ENCODE peak calls at places on chromosome 11, in nine cellular contexts. O is stimulated activated CD4-positive, alpha-beta T cell treated with anti-CD3 and anti-CD28 coated beads, TNF-alpha, amount 100 ng/mL, for 1 hour; Y is lower lobe of right lung; X is colonic mucosa; U is GM23248; K is NCI-H510A; W is fibroblast of the conjunctiva; B is activated CD4-positive, alpha-beta T cell treated with anti-CD3 and anti-CD28 coated beads, Interleukin-2, amount 50 U/mL, for 1 hour; T is fibroblast of pulmonary artery. P is an unnamed sample.

GRCh38 chr11:1655168-1656060 is 25.8 kb downstream of the KRTAP5-5 start:
- DNase-seq in O (no peak), Y (no peak), X (no peak), U (no peak), K (no peak), W (no peak), B (no peak), T (no peak), P (no peak)

GRCh38 chr11:2944953-2945756 is 15.9 kb upstream of the PHLDA2 start:
- DNase-seq in O (no peak), Y (peak), X (peak), U (peak), K (no peak), W (peak), B (peak), T (peak), P (peak)

GRCh38 chr11:116500002-116500832 is 272.6 kb downstream of the BUD13 start:
- DNase-seq in O (no peak), Y (no peak), X (no peak), U (no peak), K (no peak), W (no peak), B (no peak), T (no peak), P (no peak)

GRCh38 chr11:134385171-134385570 is 26.9 kb downstream of the B3GAT1 start:
- DNase-seq in O (no peak), Y (no peak), X (no peak), U (no peak), K (no peak), W (no peak), B (no peak), T (no peak), P (no peak)

GRCh38 chr11:57377098-57377497 is 3.9 kb downstream of the PRG3 start:
- DNase-seq in O (no peak), Y (no peak), X (no peak), U (peak), K (no peak), W (no peak), B (no peak), T (no peak), P (no peak)

GRCh38 chr11:120184946-120185677 is 25.7 kb upstream of the OAF start:
- DNase-seq in O (no peak), Y (no peak), X (peak), U (peak), K (no peak), W (no peak), B (no peak), T (peak), P (peak)

GRCh38 chr11:19938866-19939265 is 221.4 kb downstream of the DBX1 start:
- DNase-seq in O (no peak), Y (no peak), X (no peak), U (no peak), K (no peak), W (no peak), B (no peak), T (no peak), P (no peak)

GRCh38 chr11:69492201-69492991 is 10.9 kb downstream of the LINC01488 start:
- DNase-seq in O (no peak), Y (peak), X (no peak), U (peak), K (no peak), W (no peak), B (no peak), T (no peak), P (no peak)

GRCh38 chr11:73141031-73141308 is 1.1 kb downstream of the FCHSD2 start:
- DNase-seq in O (no peak), Y (peak), X (peak), U (peak), K (no peak), W (no peak), B (peak), T (peak), P (no peak)

GRCh38 chr11:109304159-109304558 is 117.8 kb upstream of the C11orf87 start:
- DNase-seq in O (no peak), Y (no peak), X (no peak), U (peak), K (no peak), W (no peak), B (no peak), T (peak), P (no peak)

GRCh38 chr11:43410394-43410793 is 51.7 kb downstream of the TTC17 start:
- DNase-seq in O (no peak), Y (no peak), X (peak), U (no peak), K (no peak), W (no peak), B (no peak), T (no peak), P (peak)

GRCh38 chr11:62146476-62147200 is 22.8 kb downstream of the INCENP start:
- DNase-seq in O (no peak), Y (peak), X (no peak), U (no peak), K (no peak), W (no peak), B (no peak), T (no peak), P (no peak)

GRCh38 chr11:108926522-108927380 is 261.9 kb downstream of the DDX10 start:
- DNase-seq in O (no peak), Y (no peak), X (no peak), U (no peak), K (no peak), W (no peak), B (no peak), T (no peak), P (no peak)

GRCh38 chr11:110134120-110134519 is 40.9 kb downstream of the ZC3H12C start:
- DNase-seq in O (no peak), Y (no peak), X (no peak), U (no peak), K (no peak), W (no peak), B (no peak), T (peak), P (no peak)

GRCh38 chr11:15038963-15039362 is 34.4 kb upstream of the CALCB start:
- DNase-seq in O (no peak), Y (no peak), X (no peak), U (peak), K (no peak), W (no peak), B (no peak), T (peak), P (no peak)

GRCh38 chr11:36088234-36088975 is 144.5 kb downstream of the LDLRAD3 start:
- DNase-seq in O (no peak), Y (no peak), X (no peak), U (peak), K (no peak), W (no peak), B (no peak), T (peak), P (no peak)

GRCh38 chr11:79113099-79113498 is 327.7 kb downstream of the TENM4 start:
- DNase-seq in O (no peak), Y (no peak), X (no peak), U (no peak), K (no peak), W (no peak), B (no peak), T (peak), P (no peak)

GRCh38 chr11:23620617-23621016 is 760.3 kb upstream of the CCDC179 start:
- DNase-seq in O (no peak), Y (no peak), X (no peak), U (peak), K (no peak), W (no peak), B (no peak), T (no peak), P (no peak)

GRCh38 chr11:13297917-13298356 is 20.3 kb downstream of the BMAL1 start:
- DNase-seq in O (no peak), Y (peak), X (no peak), U (no peak), K (peak), W (no peak), B (no peak), T (no peak), P (no peak)

GRCh38 chr11:69055598-69056516 is 7.1 kb downstream of the TPCN2 start:
- DNase-seq in O (no peak), Y (peak), X (no peak), U (no peak), K (no peak), W (no peak), B (no peak), T (no peak), P (peak)

GRCh38 chr11:43987384-43988039 is 45.1 kb downstream of the C11orf96 start:
- DNase-seq in O (no peak), Y (peak), X (peak), U (peak), K (no peak), W (peak), B (no peak), T (peak), P (peak)

GRCh38 chr11:119484741-119485605 is 62.0 kb upstream of the THY1 start:
- DNase-seq in O (no peak), Y (no peak), X (no peak), U (no peak), K (no peak), W (no peak), B (no peak), T (no peak), P (no peak)

GRCh38 chr11:587978-588380 is 11.7 kb downstream of the PHRF1 start:
- DNase-seq in O (peak), Y (peak), X (no peak), U (peak), K (no peak), W (no peak), B (peak), T (peak), P (no peak)

GRCh38 chr11:119676461-119677020 is 52.5 kb downstream of the NECTIN1 start:
- DNase-seq in O (no peak), Y (no peak), X (no peak), U (peak), K (no peak), W (peak), B (no peak), T (peak), P (no peak)

GRCh38 chr11:88398372-88399140 is 61.0 kb upstream of the CTSC start:
- DNase-seq in O (no peak), Y (no peak), X (no peak), U (peak), K (no peak), W (peak), B (no peak), T (peak), P (no peak)

GRCh38 chr11:118872403-118872821 is 11.3 kb upstream of the CXCR5 start:
- DNase-seq in O (no peak), Y (no peak), X (no peak), U (no peak), K (no peak), W (no peak), B (peak), T (no peak), P (peak)

GRCh38 chr11:16604784-16605439 is 133.5 kb upstream of the C11orf58 start:
- DNase-seq in O (no peak), Y (peak), X (peak), U (peak), K (no peak), W (no peak), B (no peak), T (peak), P (peak)

GRCh38 chr11:70462818-70463477 is 64.6 kb downstream of the CTTN start:
- DNase-seq in O (no peak), Y (no peak), X (no peak), U (no peak), K (no peak), W (no peak), B (no peak), T (no peak), P (no peak)

GRCh38 chr11:12319734-12320387 is 57.5 kb upstream of the PARVA start:
- DNase-seq in O (no peak), Y (no peak), X (no peak), U (no peak), K (no peak), W (no peak), B (no peak), T (no peak), P (no peak)

GRCh38 chr11:135074397-135074998 is 662.5 kb upstream of the B3GAT1 start:
- DNase-seq in O (no peak), Y (no peak), X (no peak), U (no peak), K (no peak), W (no peak), B (no peak), T (no peak), P (no peak)

GRCh38 chr11:116513894-116514293 is 258.9 kb downstream of the BUD13 start:
- DNase-seq in O (no peak), Y (no peak), X (peak), U (peak), K (no peak), W (no peak), B (no peak), T (peak), P (peak)

GRCh38 chr11:65433657-65434056 is 11.1 kb downstream of the NEAT1 start:
- DNase-seq in O (no peak), Y (no peak), X (no peak), U (no peak), K (no peak), W (no peak), B (no peak), T (peak), P (peak)

P was measured in transverse colon.